ENCODE peak calls at places on chromosome X, in ten cellular contexts. J is psoas muscle; M is PC-3; D is AG10803; W is CD8-positive, alpha-beta T cell; Z is neuronal stem cell; H is AG09309; K is HFF-Myc; E is CD8-positive, alpha-beta memory T cell; T is MM.1S. X is an unnamed sample.

GRCh38 chrX:101430457-101431078 is 22.5 kb downstream of the HNRNPH2 start:
- DNase-seq in J (no peak), M (peak; percentile 40), D (peak; percentile 53), W (no peak), Z (no peak), H (no peak), K (no peak), E (no peak), T (no peak), X (no peak)

GRCh38 chrX:120145295-120145925 is 13.0 kb upstream of the RHOXF2 start:
- DNase-seq in J (no peak), M (no peak), D (no peak), W (no peak), Z (no peak), H (no peak), K (no peak), E (peak; percentile 1), T (no peak), X (peak; percentile 70)

GRCh38 chrX:10507876-10508275 is 112.5 kb downstream of the MID1 start:
- DNase-seq in J (no peak), M (no peak), D (no peak), W (no peak), Z (no peak), H (no peak), K (no peak), E (no peak), T (no peak), X (no peak)

GRCh38 chrX:17007134-17007768 is 60.8 kb downstream of the REPS2 start:
- DNase-seq in J (no peak), M (peak; percentile 26), D (peak; percentile 34), W (no peak), Z (no peak), H (no peak), K (no peak), E (no peak), T (no peak), X (no peak)

GRCh38 chrX:112819013-112819635 is 21.5 kb downstream of the AMOT start:
- DNase-seq in J (no peak), M (no peak), D (peak; percentile 92), W (no peak), Z (no peak), H (peak; percentile 14), K (no peak), E (no peak), T (no peak), X (no peak)

GRCh38 chrX:6021316-6022091 is 207.2 kb downstream of the NLGN4X start:
- DNase-seq in J (no peak), M (peak; percentile 58), D (peak; percentile 0), W (peak; percentile 12), Z (peak; percentile 29), H (no peak), K (no peak), E (peak; percentile 11), T (peak; percentile 15), X (peak; percentile 40)

GRCh38 chrX:13463608-13464007 is 105.8 kb upstream of the EGFL6 start:
- DNase-seq in J (peak; percentile 49), M (peak; percentile 49), D (peak; percentile 87), W (no peak), Z (no peak), H (peak; percentile 59), K (peak; percentile 86), E (no peak), T (no peak), X (peak; percentile 56)

GRCh38 chrX:71935542-71935941 is 24.9 kb downstream of the NHSL2 start:
- DNase-seq in J (no peak), M (no peak), D (no peak), W (no peak), Z (peak; percentile 20), H (no peak), K (no peak), E (no peak), T (no peak), X (no peak)

GRCh38 chrX:40266490-40267333 is 169.0 kb upstream of the BCOR start:
- DNase-seq in J (peak; percentile 65), M (peak; percentile 71), D (peak; percentile 59), W (peak; percentile 56), Z (peak; percentile 44), H (no peak), K (no peak), E (peak; percentile 43), T (peak; percentile 39), X (peak; percentile 28)

GRCh38 chrX:123818243-123818642 is 41.6 kb upstream of the XIAP start:
- DNase-seq in J (no peak), M (peak; percentile 89), D (peak; percentile 58), W (no peak), Z (no peak), H (no peak), K (no peak), E (no peak), T (no peak), X (no peak)

GRCh38 chrX:53086464-53086863 is 4.3 kb downstream of the TSPYL2 start:
- DNase-seq in J (no peak), M (no peak), D (no peak), W (no peak), Z (no peak), H (no peak), K (no peak), E (no peak), T (no peak), X (no peak)

GRCh38 chrX:49880668-49881067 is 1.4 kb downstream of the USP27X start:
- DNase-seq in J (no peak), M (no peak), D (no peak), W (no peak), Z (no peak), H (no peak), K (no peak), E (no peak), T (no peak), X (no peak)

GRCh38 chrX:141405878-141406492 is 163.7 kb upstream of the SPANXC start:
- DNase-seq in J (no peak), M (peak; percentile 87), D (peak; percentile 60), W (no peak), Z (no peak), H (no peak), K (peak; percentile 41), E (no peak), T (no peak), X (no peak)

GRCh38 chrX:139642241-139642927 is 65.6 kb downstream of the MCF2 start:
- DNase-seq in J (no peak), M (no peak), D (peak; percentile 17), W (no peak), Z (peak; percentile 37), H (no peak), K (no peak), E (no peak), T (no peak), X (no peak)
- H3K4me3 ChIP-seq in J (no peak overlapping the region), M (no peak overlapping the region), D (no peak overlapping the region), W (no peak overlapping the region), Z (no peak overlapping the region), H (no peak overlapping the region), K (no peak overlapping the region), E (no peak overlapping the region), T (no peak overlapping the region), X (no peak overlapping the region)

GRCh38 chrX:57817302-57817701 is 93.0 kb downstream of the ZXDA start:
- DNase-seq in J (no peak), M (peak; percentile 16), D (peak; percentile 0), W (no peak), Z (no peak), H (no peak), K (no peak), E (no peak), T (peak; percentile 24), X (no peak)

GRCh38 chrX:57822398-57822797 is 87.9 kb downstream of the ZXDA start:
- DNase-seq in J (no peak), M (no peak), D (no peak), W (no peak), Z (no peak), H (no peak), K (no peak), E (no peak), T (no peak), X (no peak)

GRCh38 chrX:57821703-57822375 is 88.4 kb downstream of the ZXDA start:
- DNase-seq in J (no peak), M (peak; percentile 75), D (peak; percentile 57), W (peak; percentile 24), Z (peak; percentile 11), H (peak; percentile 29), K (peak; percentile 16), E (peak; percentile 24), T (peak; percentile 83), X (peak; percentile 54)
- H3K4me3 ChIP-seq in J (peak overlapping the region; percentile 59), M (peak overlapping the region; percentile 37), D (peak overlapping the region; percentile 16), W (no peak overlapping the region), Z (no peak overlapping the region), H (no peak overlapping the region), K (no peak overlapping the region), E (no peak overlapping the region), T (peak overlapping the region; percentile 34), X (no peak overlapping the region)

GRCh38 chrX:136933617-136934145 is 53.2 kb upstream of the RBMX start:
- DNase-seq in J (no peak), M (no peak), D (no peak), W (no peak), Z (no peak), H (no peak), K (no peak), E (no peak), T (no peak), X (no peak)
- H3K4me3 ChIP-seq in J (no peak overlapping the region), M (no peak overlapping the region), D (no peak overlapping the region), W (no peak overlapping the region), Z (no peak overlapping the region), H (no peak overlapping the region), K (no peak overlapping the region), E (no peak overlapping the region), T (no peak overlapping the region), X (no peak overlapping the region)

GRCh38 chrX:102604327-102604726 is 5.0 kb downstream of the ARMCX5 start:
- DNase-seq in J (no peak), M (no peak), D (no peak), W (no peak), Z (no peak), H (no peak), K (no peak), E (no peak), T (no peak), X (no peak)

GRCh38 chrX:102599950-102600579 is 750 bp downstream of the ARMCX5 start:
- DNase-seq in J (no peak), M (peak; percentile 19), D (peak; percentile 32), W (no peak), Z (no peak), H (no peak), K (no peak), E (no peak), T (no peak), X (no peak)

DNA sequence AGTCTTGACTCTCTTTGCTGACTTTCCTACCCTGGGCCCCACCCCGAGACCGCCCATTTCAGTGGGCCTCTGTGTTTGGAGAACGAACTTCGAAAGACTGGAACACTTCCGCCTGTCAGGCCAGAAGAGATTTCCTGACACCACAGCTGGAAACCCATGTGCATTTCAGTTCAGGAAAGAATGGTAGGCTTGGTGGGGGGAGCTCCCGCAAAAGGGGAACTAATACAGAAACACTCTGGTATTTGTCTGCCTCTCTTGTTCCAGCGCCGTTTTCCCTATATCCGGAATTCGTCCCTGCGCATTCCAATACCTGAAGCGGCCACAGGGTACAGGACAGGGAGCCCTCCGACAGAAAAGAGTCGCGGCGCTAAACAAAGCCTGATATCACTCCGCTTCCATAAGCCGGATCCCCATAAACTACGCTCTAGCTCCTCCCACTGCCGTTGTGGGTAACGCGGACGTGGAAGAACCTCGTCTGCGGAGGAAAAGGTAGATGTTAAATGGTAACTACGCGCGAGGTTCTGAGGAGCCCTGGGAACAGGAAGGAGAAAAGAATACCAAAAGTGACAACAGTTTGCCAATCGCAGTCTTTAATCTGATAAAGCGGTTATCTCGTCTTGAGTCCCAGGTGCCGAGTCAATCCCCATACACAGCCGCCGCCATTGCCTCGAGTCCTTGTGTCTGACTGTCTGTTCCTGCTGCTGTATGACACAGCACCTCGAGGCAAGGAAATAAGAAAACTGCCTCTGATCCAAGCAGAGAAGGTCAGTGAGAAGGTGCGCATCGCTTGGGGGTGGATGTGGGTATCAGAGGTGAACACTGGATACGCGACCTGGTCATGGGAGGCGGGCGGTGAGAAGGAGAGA is at the start of gene ARMCX5:
- DNase-seq in J (peak; percentile 63), M (peak; percentile 89), D (peak; percentile 86), W (peak; percentile 60), Z (peak; percentile 72), H (peak; percentile 61), K (peak; percentile 56), E (peak; percentile 78), T (peak; percentile 50), X (no peak)
- H3K4me3 ChIP-seq in J (peak within 1 kb of the TSS; percentile 75), M (peak within 1 kb of the TSS; percentile 94), D (peak within 1 kb of the TSS; percentile 83), W (peak within 1 kb of the TSS; percentile 85), Z (peak within 1 kb of the TSS; percentile 94), H (peak within 1 kb of the TSS; percentile 65), K (peak within 1 kb of the TSS; percentile 73), E (peak within 1 kb of the TSS; percentile 90), T (peak within 1 kb of the TSS; percentile 61), X (no peak within 1 kb of the TSS)